ENCODE peak calls at places on chromosomes 11 and 22, in eight cellular contexts. E is A549, X is BE2C, H is ovary, J is neural progenitor cell, C is upper lobe of right lung, Y is heart right ventricle, D is mesenchymal stem cell. R is an unnamed sample.

GRCh38 chr11:296976-297665 is 2.2 kb downstream of the IFITM5 start:
- DNase-seq in E (no peak), J (no peak), H (peak; percentile 38), D (no peak), X (no peak), Y (no peak), C (peak; percentile 60), R (no peak)

GRCh38 chr11:35012467-35013191 is 96.2 kb downstream of the PDHX start:
- DNase-seq in C (no peak), D (no peak), H (no peak), E (no peak), X (no peak), J (no peak), Y (no peak), R (no peak)

GRCh38 chr11:121894581-121894980 is 221.4 kb downstream of the BLID start:
- DNase-seq in E (no peak), C (no peak), X (no peak), D (peak; percentile 48), J (no peak), H (no peak), Y (no peak), R (no peak)

GRCh38 chr22:36778020-36778419 is 2.1 kb upstream of the IFT27 start:
- DNase-seq in H (no peak), C (no peak), Y (no peak), E (no peak), J (no peak), D (no peak), X (no peak), R (no peak)

GRCh38 chr11:76445122-76446084 is 585 bp downstream of the EMSY start:
- DNase-seq in C (peak; percentile 88), J (peak; percentile 95), X (peak; percentile 86), H (peak; percentile 78), E (peak; percentile 85), Y (peak; percentile 81), D (peak; percentile 98), R (peak; percentile 87)

GRCh38 chr11:2525166-2525861 is 80.5 kb downstream of the KCNQ1 start:
- DNase-seq in E (no peak), J (no peak), X (peak; percentile 1), Y (no peak), D (no peak), H (peak; percentile 30), C (peak; percentile 60), R (peak; percentile 41)

GRCh38 chr11:8222820-8223512 is 40.7 kb downstream of the LMO1 start:
- DNase-seq in H (no peak), J (no peak), C (peak; percentile 49), D (no peak), E (no peak), X (no peak), Y (no peak), R (peak; percentile 19)

GRCh38 chr11:118625976-118626375 is 18.6 kb downstream of the PHLDB1 start:
- DNase-seq in D (peak; percentile 17), E (no peak), X (peak; percentile 86), J (peak; percentile 18), Y (no peak), H (no peak), C (no peak), R (peak; percentile 7)

GRCh38 chr22:47278655-47279054 is 516.2 kb downstream of the TBC1D22A start:
- DNase-seq in J (no peak), H (no peak), E (no peak), Y (no peak), C (peak; percentile 48), X (no peak), D (no peak), R (no peak)

GRCh38 chr11:134146598-134146997 is 77.2 kb downstream of the NCAPD3 start:
- DNase-seq in Y (no peak), J (no peak), D (no peak), H (no peak), E (no peak), C (no peak), X (no peak), R (no peak)

GRCh38 chr11:117182551-117182935 is 4.0 kb downstream of the SIDT2 start:
- DNase-seq in C (no peak), X (no peak), Y (no peak), E (no peak), H (peak; percentile 26), J (no peak), D (no peak), R (peak; percentile 42)

GRCh38 chr11:126115253-126115540 is 52.5 kb upstream of the CDON start:
- DNase-seq in Y (peak; percentile 71), C (peak; percentile 83), H (peak; percentile 75), E (no peak), J (no peak), X (peak; percentile 99), D (peak; percentile 37), R (peak; percentile 78)
- H3K4me3 ChIP-seq in Y (no peak overlapping the region), C (no peak overlapping the region), H (no peak overlapping the region), E (no peak overlapping the region), J (no peak overlapping the region), X (peak overlapping the region; percentile 23), D (no peak overlapping the region), R (no peak overlapping the region)

DNA sequence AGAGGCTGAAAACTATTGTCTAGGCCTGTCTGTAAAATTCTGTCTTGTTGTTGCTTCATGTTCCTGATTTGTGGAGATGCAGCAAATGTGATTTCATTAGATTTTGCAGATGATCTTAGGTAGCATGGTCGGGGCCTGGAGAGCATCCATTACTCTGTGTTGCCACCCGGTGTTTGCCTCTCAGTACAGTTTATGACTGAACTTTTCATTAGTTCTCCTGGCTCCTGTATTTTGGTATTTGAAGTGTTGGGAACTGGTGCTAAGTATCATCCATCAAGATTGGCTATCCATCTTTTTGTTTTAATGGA is 7.7 kb downstream of the YWHAH start:
- DNase-seq in C (no peak), J (no peak), H (no peak), X (no peak), E (no peak), Y (no peak), D (peak; percentile 29), R (no peak)
- H3K4me1 ChIP-seq in C (peaks cover 54% of the 10 kb centered on the region), J (peaks cover 2% of the 10 kb centered on the region), H (peaks cover 15% of the 10 kb centered on the region), X (peaks cover 4% of the 10 kb centered on the region), E (peaks cover 52% of the 10 kb centered on the region), Y (peaks cover 47% of the 10 kb centered on the region), D (peaks cover 6% of the 10 kb centered on the region), R (peaks cover 81% of the 10 kb centered on the region)

GRCh38 chr11:67248653-67249052 is 17.6 kb upstream of the GRK2 start:
- DNase-seq in H (no peak), Y (peak; percentile 58), J (no peak), D (no peak), C (peak; percentile 74), X (no peak), E (no peak), R (peak; percentile 78)

GRCh38 chr11:67250059-67251043 is 15.9 kb upstream of the GRK2 start:
- DNase-seq in J (no peak), H (no peak), C (no peak), E (no peak), D (no peak), X (no peak), Y (no peak), R (no peak)

GRCh38 chr11:67245046-67245445 is 21.2 kb upstream of the GRK2 start:
- DNase-seq in X (no peak), D (no peak), E (no peak), Y (no peak), H (no peak), J (no peak), C (no peak), R (no peak)

GRCh38 chr11:67251841-67252240 is 14.4 kb upstream of the GRK2 start:
- DNase-seq in E (no peak), Y (no peak), C (no peak), D (no peak), X (no peak), H (no peak), J (no peak), R (no peak)

GRCh38 chr11:67247946-67248550 is 18.2 kb upstream of the GRK2 start:
- DNase-seq in J (no peak), H (no peak), X (no peak), Y (no peak), E (no peak), D (no peak), C (no peak), R (no peak)
- H3K4me3 ChIP-seq in J (no peak overlapping the region), H (no peak overlapping the region), X (no peak overlapping the region), Y (no peak overlapping the region), E (no peak overlapping the region), D (no peak overlapping the region), C (no peak overlapping the region), R (no peak overlapping the region)

GRCh38 chr11:126722006-126722736 is 278.4 kb downstream of the KIRREL3 start:
- DNase-seq in E (no peak), C (no peak), Y (no peak), D (no peak), X (no peak), H (no peak), J (no peak), R (no peak)

GRCh38 chr11:126725043-126725442 is 275.5 kb downstream of the KIRREL3 start:
- DNase-seq in J (no peak), H (no peak), E (no peak), D (no peak), Y (no peak), C (no peak), X (no peak), R (no peak)

GRCh38 chr11:126725521-126725920 is 275.0 kb downstream of the KIRREL3 start:
- DNase-seq in C (no peak), J (no peak), Y (no peak), E (no peak), X (no peak), D (no peak), H (no peak), R (no peak)

GRCh38 chr11:126723665-126724045 is 276.9 kb downstream of the KIRREL3 start:
- DNase-seq in J (no peak), Y (no peak), D (no peak), E (no peak), H (no peak), X (no peak), C (no peak), R (no peak)

DNA sequence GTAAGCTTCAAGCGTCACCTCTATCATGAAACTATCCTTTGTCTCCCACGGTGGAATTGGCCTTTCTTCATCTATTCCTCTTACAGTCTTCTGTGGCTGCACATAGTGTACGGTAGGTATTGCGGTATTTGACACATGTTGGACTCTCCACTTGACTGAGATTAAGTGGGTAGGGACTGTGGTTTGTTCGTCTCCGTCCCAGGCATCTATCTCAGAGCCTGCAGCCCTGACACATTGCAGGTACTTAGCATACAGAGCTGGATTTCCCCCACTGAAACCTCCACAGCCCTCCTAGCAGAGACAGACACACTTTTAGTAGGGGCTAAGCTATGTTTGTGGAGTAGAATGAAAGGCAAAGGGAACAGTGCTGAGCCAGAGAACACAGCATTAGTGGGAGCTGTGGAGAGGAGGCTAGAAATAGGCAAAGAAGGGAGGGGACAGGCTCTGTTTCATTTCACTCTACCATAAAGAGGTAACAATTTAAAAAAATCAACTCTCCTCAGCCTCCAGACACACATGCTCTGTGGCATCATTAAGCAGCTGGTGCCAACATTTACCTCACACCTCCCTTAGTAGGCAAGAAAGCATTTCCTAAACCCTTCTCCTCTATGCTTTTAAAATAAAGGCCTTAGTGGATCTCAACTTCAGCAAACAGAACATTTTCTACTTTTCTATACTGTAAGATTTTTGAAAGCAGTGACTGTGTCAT is 277.5 kb downstream of the KIRREL3 start:
- DNase-seq in H (no peak), Y (no peak), D (no peak), C (no peak), J (no peak), E (no peak), X (no peak), R (no peak)
- H3K4me1 ChIP-seq in H (no peaks in the 10 kb centered on the region), Y (no peaks in the 10 kb centered on the region), D (peaks cover 12% of the 10 kb centered on the region), C (no peaks in the 10 kb centered on the region), J (no peaks in the 10 kb centered on the region), E (peaks cover 37% of the 10 kb centered on the region), X (no peaks in the 10 kb centered on the region), R (no peaks in the 10 kb centered on the region)

DNA sequence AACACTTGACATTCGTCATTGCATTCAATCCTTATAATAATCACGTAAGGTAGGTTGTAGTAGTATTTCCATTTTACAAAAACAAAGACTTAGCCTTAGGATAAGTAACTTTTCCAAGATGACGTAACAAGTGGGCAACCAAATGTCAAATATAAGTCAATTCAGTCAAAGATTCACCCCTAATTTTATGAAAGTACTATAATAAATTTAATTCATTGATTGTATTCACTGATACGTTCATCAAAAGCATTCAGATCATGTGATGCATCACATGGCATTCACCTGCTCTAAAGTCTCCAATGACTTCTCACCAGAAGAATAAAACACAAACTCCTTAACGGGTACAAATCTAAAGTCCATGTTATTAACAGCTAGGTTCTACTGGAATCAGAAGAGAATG is 2.1 kb downstream of the KIF18A start:
- DNase-seq in E (peak; percentile 52), C (no peak), Y (no peak), D (peak; percentile 22), X (no peak), J (no peak), H (no peak), R (no peak)
- H3K4me3 ChIP-seq in E (peak overlapping the region; percentile 59), C (no peak overlapping the region), Y (no peak overlapping the region), D (no peak overlapping the region), X (peak overlapping the region; percentile 35), J (peak overlapping the region; percentile 96), H (no peak overlapping the region), R (no peak overlapping the region)